ENCODE peak calls at places on chromosomes 16 and 17, in seven cellular contexts. Q is activated gamma-delta T cell treated with anti-CD3 and anti-CD28 coated beads, Interleukin-2, amount 50 U/mL, for 16 hours; M is left cardiac atrium; F is GDM1; R is activated T-helper 1 cell treated with Interleukin-2 at 50 U/mL for 16 hours; L is GM12891; V is stimulated activated CD4-positive, alpha-beta T cell treated with anti-CD3 and anti-CD28 coated beads, Interleukin-15, amount 100 ng/mL, for 1 hour. J is an unnamed sample.

GRCh38 chr16:49986351-49987124 is 38.5 kb upstream of the CNEP1R1 start:
- DNase-seq in Q (no peak), M (peak; percentile 31), F (no peak), R (no peak), L (no peak), V (no peak), J (no peak)

GRCh38 chr17:78131172-78132085 is 858 bp downstream of the TMC8 start:
- DNase-seq in Q (peak; percentile 52), M (no peak), F (no peak), R (no peak), L (no peak), V (no peak), J (no peak)

GRCh38 chr16:55255890-55256289 is 68.1 kb upstream of the IRX6 start:
- DNase-seq in Q (no peak), M (no peak), F (no peak), R (no peak), L (no peak), V (no peak), J (no peak)

GRCh38 chr17:7060165-7060890 is 16.4 kb upstream of the SLC16A11 start:
- DNase-seq in Q (no peak), M (no peak), F (no peak), R (no peak), L (no peak), V (no peak), J (no peak)

GRCh38 chr17:66580601-66581385 is 254.1 kb upstream of the CACNG5 start:
- DNase-seq in Q (no peak), M (no peak), F (no peak), R (no peak), L (no peak), V (no peak), J (no peak)

GRCh38 chr16:51161440-51162195 is 10.5 kb upstream of the SALL1 start:
- DNase-seq in Q (no peak), M (no peak), F (no peak), R (no peak), L (no peak), V (no peak), J (no peak)

GRCh38 chr17:44826123-44826790 is 3.8 kb downstream of the GJC1 start:
- DNase-seq in Q (no peak), M (no peak), F (no peak), R (no peak), L (no peak), V (no peak), J (no peak)

GRCh38 chr16:608019-608418 is 18.2 kb downstream of the RAB40C start:
- DNase-seq in Q (no peak), M (no peak), F (no peak), R (no peak), L (no peak), V (no peak), J (no peak)

GRCh38 chr16:85296859-85297698 is 184.8 kb upstream of the CIBAR2 start:
- DNase-seq in Q (peak; percentile 32), M (peak; percentile 59), F (peak; percentile 12), R (no peak), L (peak; percentile 63), V (peak; percentile 29), J (no peak)

GRCh38 chr16:79658301-79659001 is 57.9 kb upstream of the MAF start:
- DNase-seq in Q (no peak), M (no peak), F (no peak), R (no peak), L (no peak), V (no peak), J (no peak)

GRCh38 chr17:29918016-29918415 is 12.0 kb downstream of the SSH2 start:
- DNase-seq in Q (no peak), M (no peak), F (no peak), R (no peak), L (no peak), V (no peak), J (no peak)

GRCh38 chr17:13750783-13751484 is 149.2 kb upstream of the HS3ST3A1 start:
- DNase-seq in Q (no peak), M (no peak), F (no peak), R (no peak), L (no peak), V (no peak), J (no peak)

GRCh38 chr16:49956915-49957314 is 68.1 kb upstream of the CNEP1R1 start:
- DNase-seq in Q (no peak), M (no peak), F (no peak), R (no peak), L (no peak), V (no peak), J (no peak)